ENCODE peak calls at places on chromosomes 2 and 18, in five cellular contexts. O, T, R, D and X are unnamed samples.

GRCh38 chr2:68548396-68548795 is 81.0 kb downstream of the APLF start:
- DNase-seq in T (no peak), D (no peak), O (no peak), R (no peak), X (peak; percentile 34)

GRCh38 chr2:212299333-212299732 is 239.3 kb downstream of the ERBB4 start:
- DNase-seq in D (no peak), R (no peak), T (no peak), O (no peak), X (no peak)

GRCh38 chr18:46759885-46760284 is 3.0 kb upstream of the ST8SIA5 start:
- DNase-seq in O (no peak), D (no peak), T (no peak), R (no peak), X (no peak)

GRCh38 chr18:13217466-13217961 is 1.0 kb upstream of the LDLRAD4 start:
- DNase-seq in D (no peak), O (no peak), T (peak; percentile 77), R (peak; percentile 78), X (peak; percentile 25)

GRCh38 chr18:78632111-78632541 is 347.5 kb upstream of the SALL3 start:
- DNase-seq in D (no peak), O (no peak), T (no peak), R (peak; percentile 28), X (no peak)

GRCh38 chr2:191043438-191043837 is 29.5 kb upstream of the STAT1 start:
- DNase-seq in O (no peak), T (no peak), R (no peak), D (no peak), X (no peak)

GRCh38 chr2:214960677-214961076 is 151.2 kb upstream of the BARD1 start:
- DNase-seq in O (no peak), R (no peak), T (no peak), D (no peak), X (peak; percentile 40)

GRCh38 chr18:23847321-23847986 is 158.2 kb downstream of the LAMA3 start:
- DNase-seq in R (no peak), O (no peak), T (no peak), D (no peak), X (no peak)

GRCh38 chr2:173808676-173809075 is 156.5 kb downstream of the SP3 start:
- DNase-seq in T (no peak), D (no peak), R (no peak), O (no peak), X (no peak)

GRCh38 chr2:139790807-139791206 is 1010.6 kb upstream of the NXPH2 start:
- DNase-seq in R (no peak), T (no peak), D (no peak), O (no peak), X (no peak)

GRCh38 chr2:100257939-100258338 is 64.4 kb downstream of the LONRF2 start:
- DNase-seq in O (no peak), D (no peak), R (no peak), T (no peak), X (no peak)

GRCh38 chr2:20179755-20180594 is 45.0 kb downstream of the SDC1 start:
- DNase-seq in O (no peak), T (no peak), D (peak; percentile 93), R (peak; percentile 52), X (peak; percentile 27)

GRCh38 chr2:1841903-1842791 is 97.8 kb upstream of the PXDN start:
- DNase-seq in O (no peak), D (no peak), R (no peak), T (no peak), X (no peak)

GRCh38 chr2:146458585-146458984 is 1386.2 kb upstream of the ACVR2A start:
- DNase-seq in O (no peak), R (no peak), T (no peak), D (no peak), X (no peak)

GRCh38 chr18:13414542-13414941 is 196.0 kb downstream of the LDLRAD4 start:
- DNase-seq in O (no peak), D (no peak), T (no peak), R (no peak), X (no peak)